ENCODE peak calls at places on chromosomes 4 and X, in eight cellular contexts. I is activated T-cell treated with anti-CD3 and anti-CD28 coated beads for 1 hour; Y is lung; E is stimulated activated CD4-positive, alpha-beta T cell treated with anti-CD3 and anti-CD28 coated beads, Interleukin-2, amount 100 ng/mL, for 24 hours; K is mammary epithelial cell; X is tibial artery; C is C1 segment of cervical spinal cord; N is adipocyte. U is an unnamed sample.

GRCh38 chr4:38424171-38424871 is 239.7 kb upstream of the KLF3 start:
- DNase-seq in N (no peak), I (no peak), Y (no peak), X (no peak), E (no peak), C (no peak), K (no peak), U (no peak)

GRCh38 chrX:114959729-114960128 is 57.7 kb downstream of the IL13RA2 start:
- DNase-seq in C (no peak), E (no peak), I (no peak), K (peak; percentile 5), X (no peak), Y (no peak), N (peak; percentile 65), U (no peak)

GRCh38 chr4:4289055-4289454 is 899 bp downstream of the LYAR start:
- DNase-seq in I (no peak), Y (no peak), N (no peak), K (no peak), E (no peak), C (no peak), X (no peak), U (no peak)

GRCh38 chrX:111322231-111322855 is 52.1 kb upstream of the CAPN6 start:
- DNase-seq in Y (no peak), C (no peak), I (no peak), N (no peak), X (no peak), E (no peak), K (no peak), U (no peak)

GRCh38 chr4:28177641-28178040 is 1317.0 kb downstream of the STIM2 start:
- DNase-seq in E (no peak), C (no peak), X (no peak), K (no peak), Y (no peak), N (no peak), I (no peak), U (no peak)

GRCh38 chrX:2627272-2627867 is 63.7 kb upstream of the CD99 start:
- DNase-seq in E (peak; percentile 49), I (no peak), C (no peak), K (peak; percentile 16), X (peak; percentile 24), Y (no peak), N (peak; percentile 40), U (no peak)

GRCh38 chr4:15011166-15011565 is 8.9 kb downstream of the CPEB2 start:
- DNase-seq in E (no peak), Y (no peak), N (no peak), C (no peak), I (no peak), K (no peak), X (no peak), U (no peak)

GRCh38 chr4:82782626-82783025 is 16.0 kb downstream of the SCD5 start:
- DNase-seq in I (no peak), C (no peak), N (no peak), X (no peak), Y (no peak), K (peak; percentile 37), E (no peak), U (no peak)

GRCh38 chrX:19955306-19955705 is 35.6 kb downstream of the BCLAF3 start:
- DNase-seq in X (no peak), Y (no peak), I (no peak), N (peak; percentile 9), K (no peak), E (no peak), C (no peak), U (no peak)

GRCh38 chr4:106618920-106619319 is 250.3 kb upstream of the GIMD1 start:
- DNase-seq in I (no peak), C (no peak), X (no peak), K (no peak), Y (no peak), E (no peak), N (no peak), U (no peak)

GRCh38 chr4:152052431-152053057 is 291.7 kb upstream of the GATB start:
- DNase-seq in N (peak; percentile 25), K (no peak), E (no peak), X (no peak), I (no peak), Y (no peak), C (no peak), U (no peak)

GRCh38 chr4:154004028-154004427 is 215.1 kb upstream of the SFRP2 start:
- DNase-seq in I (no peak), C (no peak), E (no peak), N (peak; percentile 64), Y (no peak), X (no peak), K (no peak), U (no peak)

GRCh38 chrX:57933321-57933720 is 23.1 kb upstream of the ZXDA start:
- DNase-seq in C (no peak), Y (no peak), X (no peak), I (no peak), E (no peak), N (no peak), K (no peak), U (no peak)

U was measured in NCI-H345.